ENCODE peak calls at places on chromosome 16, in four cellular contexts. C, S, J and W are unnamed samples.

GRCh38 chr16:21698169-21699032 is 34.6 kb downstream of the OTOA start:
- DNase-seq in J (no peak), C (no peak), S (peak; percentile 50), W (peak; percentile 22)

GRCh38 chr16:79047337-79047736 is 553.2 kb downstream of the MAF start:
- DNase-seq in S (no peak), J (peak; percentile 9), C (peak; percentile 12), W (peak; percentile 30)

GRCh38 chr16:46980926-46981325 is 7.5 kb upstream of the DNAJA2 start:
- DNase-seq in C (no peak), S (no peak), J (no peak), W (no peak)

GRCh38 chr16:66539628-66540469 is 10.1 kb downstream of the TK2 start:
- DNase-seq in S (no peak), J (no peak), C (no peak), W (no peak)

GRCh38 chr16:84526794-84527485 is 22.5 kb upstream of the MEAK7 start:
- DNase-seq in J (no peak), C (no peak), S (no peak), W (peak; percentile 23)

GRCh38 chr16:7596285-7596684 is 263.6 kb downstream of the RBFOX1 start:
- DNase-seq in S (no peak), C (no peak), J (no peak), W (no peak)

GRCh38 chr16:63201851-63202250 is 1165.6 kb upstream of the CDH8 start:
- DNase-seq in C (no peak), J (no peak), S (no peak), W (no peak)

GRCh38 chr16:57145964-57146647 is 39.7 kb downstream of the PSME3IP1 start:
- DNase-seq in C (no peak), J (no peak), S (no peak), W (no peak)

GRCh38 chr16:82181456-82182185 is 11.6 kb upstream of the MPHOSPH6 start:
- DNase-seq in C (no peak), S (no peak), J (no peak), W (no peak)

GRCh38 chr16:66843191-66843590 is 1.0 kb upstream of the CA7 start:
- DNase-seq in C (no peak), J (no peak), S (no peak), W (no peak)

GRCh38 chr16:3879258-3879886 is 1.1 kb downstream of the CREBBP start:
- DNase-seq in C (no peak), S (no peak), J (no peak), W (no peak)

GRCh38 chr16:65372171-65372570 is 250.3 kb upstream of the CDH11 start:
- DNase-seq in C (no peak), S (no peak), J (no peak), W (no peak)

GRCh38 chr16:69494993-69495392 is 70.6 kb downstream of the CYB5B start:
- DNase-seq in S (no peak), J (no peak), C (no peak), W (peak; percentile 69)

GRCh38 chr16:47921535-47921934 is 234.3 kb downstream of the ABCC12 start:
- DNase-seq in S (no peak), J (no peak), C (no peak), W (no peak)

GRCh38 chr16:88558457-88559442 is 11.5 kb upstream of the ZC3H18 start:
- DNase-seq in C (peak; percentile 69), S (peak; percentile 39), J (no peak), W (peak; percentile 74)

GRCh38 chr16:53501216-53501859 is 1.7 kb downstream of the AKTIP start:
- DNase-seq in S (no peak), C (no peak), J (no peak), W (no peak)

GRCh38 chr16:71311553-71312158 is 22.5 kb upstream of the CMTR2 start:
- DNase-seq in C (peak; percentile 13), J (no peak), S (peak; percentile 39), W (peak; percentile 49)

GRCh38 chr16:1691276-1691675 is 13.2 kb downstream of the JPT2 start:
- DNase-seq in C (no peak), J (no peak), S (no peak), W (peak; percentile 5)

GRCh38 chr16:20799599-20799998 is 6.7 kb downstream of the ERI2 start:
- DNase-seq in J (no peak), C (no peak), S (no peak), W (peak; percentile 10)

GRCh38 chr16:20336955-20337354 is 9.6 kb upstream of the GP2 start:
- DNase-seq in C (no peak), J (no peak), S (no peak), W (no peak)

GRCh38 chr16:77882359-77882758 is 94.0 kb downstream of the VAT1L start:
- DNase-seq in J (no peak), C (no peak), S (no peak), W (no peak)

GRCh38 chr16:49696414-49697101 is 159.4 kb downstream of the ZNF423 start:
- DNase-seq in C (no peak), J (no peak), S (no peak), W (no peak)

GRCh38 chr16:89052824-89053724 is 40.6 kb upstream of the ACSF3 start:
- DNase-seq in J (no peak), C (peak; percentile 83), S (peak; percentile 67), W (peak; percentile 37)

GRCh38 chr16:83356986-83357385 is 450.8 kb upstream of the HSBP1 start:
- DNase-seq in J (no peak), C (no peak), S (no peak), W (no peak)

GRCh38 chr16:31183432-31184428 is 3.8 kb downstream of the FUS start:
- DNase-seq in C (no peak), S (no peak), J (no peak), W (no peak)

GRCh38 chr16:79375351-79375750 is 225.2 kb downstream of the MAF start:
- DNase-seq in J (no peak), S (no peak), C (no peak), W (no peak)

GRCh38 chr16:12729448-12729847 is 74.2 kb downstream of the CPPED1 start:
- DNase-seq in C (no peak), S (no peak), J (no peak), W (peak; percentile 56)